ENCODE peak calls at places on chromosomes 12 and 14, in six cellular contexts. One of them, this sample, is unnamed. For H3K4me1, the result is how much of the 10 kb centered on the place peaks cover.

GRCh38 chr12:2299207-2299606 is 246.4 kb downstream of the CACNA1C start:
- DNase-seq in effector memory CD4-positive, alpha-beta T cell: no peak
- DNase-seq in neuronal stem cell: no peak
- DNase-seq in trophoblast cell: no peak
- DNase-seq in Peyer's patch: no peak
- DNase-seq in tibial nerve: no peak
- DNase-seq in this sample: no peak

GRCh38 chr14:21092147-21093011 is 6.1 kb downstream of the ZNF219 start:
- DNase-seq in effector memory CD4-positive, alpha-beta T cell: peak
- DNase-seq in neuronal stem cell: peak
- DNase-seq in trophoblast cell: peak
- DNase-seq in Peyer's patch: peak
- DNase-seq in tibial nerve: peak
- DNase-seq in this sample: peak

GRCh38 chr12:119302334-119303132 is 32.0 kb upstream of the CCDC60 start:
- DNase-seq in effector memory CD4-positive, alpha-beta T cell: no peak
- DNase-seq in neuronal stem cell: peak
- DNase-seq in trophoblast cell: no peak
- DNase-seq in Peyer's patch: no peak
- DNase-seq in tibial nerve: peak
- DNase-seq in this sample: no peak

GRCh38 chr12:12272869-12273268 is 6.0 kb upstream of the LRP6 start:
- DNase-seq in effector memory CD4-positive, alpha-beta T cell: no peak
- DNase-seq in neuronal stem cell: no peak
- DNase-seq in trophoblast cell: no peak
- DNase-seq in Peyer's patch: no peak
- DNase-seq in tibial nerve: no peak
- DNase-seq in this sample: no peak

GRCh38 chr12:80087486-80088213 is 11.7 kb upstream of the OTOGL start:
- DNase-seq in effector memory CD4-positive, alpha-beta T cell: no peak
- DNase-seq in neuronal stem cell: no peak
- DNase-seq in trophoblast cell: no peak
- DNase-seq in Peyer's patch: no peak
- DNase-seq in tibial nerve: no peak
- DNase-seq in this sample: no peak

GRCh38 chr14:29928342-29928640 is 644 bp upstream of the PRKD1 start:
- DNase-seq in effector memory CD4-positive, alpha-beta T cell: no peak
- DNase-seq in neuronal stem cell: no peak
- DNase-seq in trophoblast cell: no peak
- DNase-seq in Peyer's patch: no peak
- DNase-seq in tibial nerve: no peak
- DNase-seq in this sample: no peak

GRCh38 chr12:91316825-91317224 is 134.2 kb upstream of the DCN start:
- DNase-seq in effector memory CD4-positive, alpha-beta T cell: no peak
- DNase-seq in neuronal stem cell: no peak
- DNase-seq in trophoblast cell: no peak
- DNase-seq in Peyer's patch: no peak
- DNase-seq in tibial nerve: no peak
- DNase-seq in this sample: no peak

GRCh38 chr14:85597701-85598100 is 67.8 kb downstream of the FLRT2 start:
- DNase-seq in effector memory CD4-positive, alpha-beta T cell: no peak
- DNase-seq in neuronal stem cell: no peak
- DNase-seq in trophoblast cell: no peak
- DNase-seq in Peyer's patch: no peak
- DNase-seq in tibial nerve: no peak
- DNase-seq in this sample: no peak

GRCh38 chr14:49992036-49992435 is 99.2 kb downstream of the ARF6 start:
- DNase-seq in effector memory CD4-positive, alpha-beta T cell: no peak
- DNase-seq in neuronal stem cell: no peak
- DNase-seq in trophoblast cell: no peak
- DNase-seq in Peyer's patch: no peak
- DNase-seq in tibial nerve: no peak
- DNase-seq in this sample: no peak

GRCh38 chr14:89909586-89909985 is 44.9 kb downstream of the EFCAB11 start:
- DNase-seq in effector memory CD4-positive, alpha-beta T cell: no peak
- DNase-seq in neuronal stem cell: no peak
- DNase-seq in trophoblast cell: no peak
- DNase-seq in Peyer's patch: no peak
- DNase-seq in tibial nerve: no peak
- DNase-seq in this sample: no peak
- H3K4me1 ChIP-seq in effector memory CD4-positive, alpha-beta T cell: under half
- H3K4me1 ChIP-seq in neuronal stem cell: under half
- H3K4me1 ChIP-seq in trophoblast cell: under half
- H3K4me1 ChIP-seq in Peyer's patch: under half
- H3K4me1 ChIP-seq in tibial nerve: under half
- H3K4me1 ChIP-seq in this sample: under half

GRCh38 chr12:47903151-47903611 is 1.6 kb downstream of the VDR start:
- DNase-seq in effector memory CD4-positive, alpha-beta T cell: no peak
- DNase-seq in neuronal stem cell: no peak
- DNase-seq in trophoblast cell: no peak
- DNase-seq in Peyer's patch: peak
- DNase-seq in tibial nerve: no peak
- DNase-seq in this sample: no peak

GRCh38 chr12:47900101-47900479 is 4.7 kb downstream of the VDR start:
- DNase-seq in effector memory CD4-positive, alpha-beta T cell: no peak
- DNase-seq in neuronal stem cell: no peak
- DNase-seq in trophoblast cell: no peak
- DNase-seq in Peyer's patch: peak
- DNase-seq in tibial nerve: no peak
- DNase-seq in this sample: no peak

GRCh38 chr12:47902131-47902639 is 2.6 kb downstream of the VDR start:
- DNase-seq in effector memory CD4-positive, alpha-beta T cell: no peak
- DNase-seq in neuronal stem cell: no peak
- DNase-seq in trophoblast cell: no peak
- DNase-seq in Peyer's patch: peak
- DNase-seq in tibial nerve: no peak
- DNase-seq in this sample: no peak

GRCh38 chr12:47900480-47901129 is 4.2 kb downstream of the VDR start:
- DNase-seq in effector memory CD4-positive, alpha-beta T cell: no peak
- DNase-seq in neuronal stem cell: no peak
- DNase-seq in trophoblast cell: peak
- DNase-seq in Peyer's patch: peak
- DNase-seq in tibial nerve: no peak
- DNase-seq in this sample: peak

DNA sequence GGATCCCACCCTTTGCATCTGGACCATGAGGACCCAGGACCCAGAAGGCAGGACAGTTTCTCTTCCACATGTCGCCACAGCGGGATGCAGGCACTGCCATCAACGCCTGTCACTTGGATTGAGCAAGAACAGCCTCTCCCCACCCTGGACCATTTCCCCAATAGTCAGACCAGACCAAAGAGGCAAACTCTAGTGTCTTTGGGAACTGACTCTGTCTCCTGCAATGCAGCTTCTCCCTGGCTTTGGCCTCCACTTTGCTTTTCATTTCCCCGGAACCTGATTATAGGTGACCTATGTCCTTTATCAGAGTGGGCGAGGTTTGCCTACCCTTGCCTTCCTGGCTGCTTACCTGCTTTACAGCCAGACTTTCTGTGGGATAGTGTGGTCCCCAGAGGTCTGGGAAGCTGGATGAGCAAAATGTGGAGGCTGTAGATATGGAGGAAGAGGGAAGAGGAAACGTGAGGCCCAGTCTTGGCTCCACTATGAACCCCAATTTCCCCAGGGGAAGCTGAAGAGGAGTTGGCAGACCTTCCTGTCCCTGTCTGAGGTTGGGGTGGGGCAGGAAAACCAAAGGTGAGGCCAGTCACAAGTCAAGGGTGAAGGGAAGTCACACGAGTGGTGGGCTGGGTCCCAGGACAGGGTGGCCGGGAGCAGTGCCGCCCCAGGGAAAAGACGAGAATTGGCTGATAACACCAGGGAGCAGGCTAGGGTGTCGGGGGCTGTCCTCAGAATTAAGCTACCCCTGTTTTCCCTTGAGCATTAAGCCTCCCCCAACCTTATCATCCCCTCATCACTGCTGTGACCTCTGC is 3.3 kb downstream of the VDR start:
- DNase-seq in effector memory CD4-positive, alpha-beta T cell: no peak
- DNase-seq in neuronal stem cell: no peak
- DNase-seq in trophoblast cell: no peak
- DNase-seq in Peyer's patch: peak
- DNase-seq in tibial nerve: no peak
- DNase-seq in this sample: no peak
- H3K4me1 ChIP-seq in effector memory CD4-positive, alpha-beta T cell: under half
- H3K4me1 ChIP-seq in neuronal stem cell: under half
- H3K4me1 ChIP-seq in trophoblast cell: under half
- H3K4me1 ChIP-seq in Peyer's patch: under half
- H3K4me1 ChIP-seq in tibial nerve: under half
- H3K4me1 ChIP-seq in this sample: under half

GRCh38 chr12:45232146-45232731 is 16.3 kb downstream of the ANO6 start:
- DNase-seq in effector memory CD4-positive, alpha-beta T cell: no peak
- DNase-seq in neuronal stem cell: no peak
- DNase-seq in trophoblast cell: no peak
- DNase-seq in Peyer's patch: no peak
- DNase-seq in tibial nerve: no peak
- DNase-seq in this sample: no peak
- H3K4me1 ChIP-seq in effector memory CD4-positive, alpha-beta T cell: under half
- H3K4me1 ChIP-seq in neuronal stem cell: under half
- H3K4me1 ChIP-seq in trophoblast cell: under half
- H3K4me1 ChIP-seq in Peyer's patch: under half
- H3K4me1 ChIP-seq in tibial nerve: under half
- H3K4me1 ChIP-seq in this sample: under half

GRCh38 chr12:94590428-94590827 is 59.9 kb downstream of the TMCC3 start:
- DNase-seq in effector memory CD4-positive, alpha-beta T cell: no peak
- DNase-seq in neuronal stem cell: no peak
- DNase-seq in trophoblast cell: no peak
- DNase-seq in Peyer's patch: no peak
- DNase-seq in tibial nerve: no peak
- DNase-seq in this sample: no peak
- H3K4me1 ChIP-seq in effector memory CD4-positive, alpha-beta T cell: under half
- H3K4me1 ChIP-seq in neuronal stem cell: under half
- H3K4me1 ChIP-seq in trophoblast cell: under half
- H3K4me1 ChIP-seq in Peyer's patch: under half
- H3K4me1 ChIP-seq in tibial nerve: under half
- H3K4me1 ChIP-seq in this sample: under half

GRCh38 chr12:4114986-4115385 is 158.6 kb upstream of the CCND2 start:
- DNase-seq in effector memory CD4-positive, alpha-beta T cell: no peak
- DNase-seq in neuronal stem cell: no peak
- DNase-seq in trophoblast cell: no peak
- DNase-seq in Peyer's patch: no peak
- DNase-seq in tibial nerve: no peak
- DNase-seq in this sample: no peak
- H3K4me1 ChIP-seq in effector memory CD4-positive, alpha-beta T cell: under half
- H3K4me1 ChIP-seq in neuronal stem cell: under half
- H3K4me1 ChIP-seq in trophoblast cell: under half
- H3K4me1 ChIP-seq in Peyer's patch: under half
- H3K4me1 ChIP-seq in tibial nerve: under half
- H3K4me1 ChIP-seq in this sample: under half

DNA sequence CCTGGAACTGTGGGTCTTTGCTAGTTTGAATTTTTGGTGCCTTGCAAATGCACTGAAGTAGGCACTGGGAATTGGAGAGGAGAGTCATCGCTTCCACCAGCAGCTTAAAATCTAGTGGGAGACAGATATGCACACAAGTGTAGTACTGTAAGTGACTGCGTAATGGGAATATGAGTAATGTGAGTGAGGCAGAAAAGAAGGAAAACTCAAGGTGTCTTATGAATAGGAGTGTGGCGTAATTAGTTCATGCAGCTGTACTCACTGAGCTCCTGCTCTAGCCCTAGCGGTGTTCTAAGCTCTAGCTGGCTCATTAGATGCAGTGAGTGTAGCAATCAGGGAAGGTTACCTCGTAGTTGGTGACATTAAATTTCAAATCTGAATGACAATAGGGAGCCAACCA is 2.8 kb downstream of the TCP11L2 start:
- DNase-seq in effector memory CD4-positive, alpha-beta T cell: no peak
- DNase-seq in neuronal stem cell: no peak
- DNase-seq in trophoblast cell: no peak
- DNase-seq in Peyer's patch: no peak
- DNase-seq in tibial nerve: no peak
- DNase-seq in this sample: no peak
- H3K4me1 ChIP-seq in effector memory CD4-positive, alpha-beta T cell: under half
- H3K4me1 ChIP-seq in neuronal stem cell: under half
- H3K4me1 ChIP-seq in trophoblast cell: under half
- H3K4me1 ChIP-seq in Peyer's patch: half or more
- H3K4me1 ChIP-seq in tibial nerve: half or more
- H3K4me1 ChIP-seq in this sample: under half

GRCh38 chr14:61476105-61476736 is 154.8 kb downstream of the PRKCH start:
- DNase-seq in effector memory CD4-positive, alpha-beta T cell: no peak
- DNase-seq in neuronal stem cell: no peak
- DNase-seq in trophoblast cell: no peak
- DNase-seq in Peyer's patch: no peak
- DNase-seq in tibial nerve: no peak
- DNase-seq in this sample: no peak
- H3K4me1 ChIP-seq in effector memory CD4-positive, alpha-beta T cell: half or more
- H3K4me1 ChIP-seq in neuronal stem cell: under half
- H3K4me1 ChIP-seq in trophoblast cell: under half
- H3K4me1 ChIP-seq in Peyer's patch: half or more
- H3K4me1 ChIP-seq in tibial nerve: half or more
- H3K4me1 ChIP-seq in this sample: under half

GRCh38 chr14:100837812-100838170 is 11.9 kb downstream of the MEG3 start:
- DNase-seq in effector memory CD4-positive, alpha-beta T cell: no peak
- DNase-seq in neuronal stem cell: no peak
- DNase-seq in trophoblast cell: no peak
- DNase-seq in Peyer's patch: no peak
- DNase-seq in tibial nerve: no peak
- DNase-seq in this sample: no peak

GRCh38 chr14:100836961-100837811 is 11.3 kb downstream of the MEG3 start:
- DNase-seq in effector memory CD4-positive, alpha-beta T cell: no peak
- DNase-seq in neuronal stem cell: no peak
- DNase-seq in trophoblast cell: no peak
- DNase-seq in Peyer's patch: no peak
- DNase-seq in tibial nerve: no peak
- DNase-seq in this sample: no peak

GRCh38 chr14:100834441-100835277 is 8.7 kb downstream of the MEG3 start:
- DNase-seq in effector memory CD4-positive, alpha-beta T cell: no peak
- DNase-seq in neuronal stem cell: no peak
- DNase-seq in trophoblast cell: no peak
- DNase-seq in Peyer's patch: no peak
- DNase-seq in tibial nerve: no peak
- DNase-seq in this sample: no peak

GRCh38 chr14:100836053-100836805 is 10.3 kb downstream of the MEG3 start:
- DNase-seq in effector memory CD4-positive, alpha-beta T cell: no peak
- DNase-seq in neuronal stem cell: no peak
- DNase-seq in trophoblast cell: no peak
- DNase-seq in Peyer's patch: no peak
- DNase-seq in tibial nerve: no peak
- DNase-seq in this sample: no peak

GRCh38 chr14:100835278-100836052 is 9.5 kb downstream of the MEG3 start:
- DNase-seq in effector memory CD4-positive, alpha-beta T cell: no peak
- DNase-seq in neuronal stem cell: no peak
- DNase-seq in trophoblast cell: no peak
- DNase-seq in Peyer's patch: no peak
- DNase-seq in tibial nerve: no peak
- DNase-seq in this sample: no peak
- H3K4me1 ChIP-seq in effector memory CD4-positive, alpha-beta T cell: under half
- H3K4me1 ChIP-seq in neuronal stem cell: half or more
- H3K4me1 ChIP-seq in trophoblast cell: under half
- H3K4me1 ChIP-seq in Peyer's patch: under half
- H3K4me1 ChIP-seq in tibial nerve: under half
- H3K4me1 ChIP-seq in this sample: under half

This sample was measured in lung.